ENCODE peak calls at places on chromosomes 13 and 19, in nine cellular contexts. N, Q, I, M, T, A, F, X and J are unnamed samples.

GRCh38 chr13:110976785-110977184 is 61.9 kb upstream of the ANKRD10 start:
- DNase-seq in N (no peak), Q (no peak), I (no peak), M (no peak), T (no peak), A (no peak), F (no peak), X (no peak), J (no peak)

GRCh38 chr19:44553478-44554171 is 24.1 kb upstream of the CEACAM20 start:
- DNase-seq in N (no peak), Q (peak), I (peak), M (no peak), T (no peak), A (peak), F (no peak), X (no peak), J (no peak)

GRCh38 chr19:53328967-53329366 is 4.6 kb upstream of the ZNF845 start:
- DNase-seq in N (no peak), Q (peak), I (peak), M (no peak), T (peak), A (peak), F (peak), X (peak), J (peak)

GRCh38 chr13:86633346-86633745 is 834.1 kb upstream of the SLITRK6 start:
- DNase-seq in N (no peak), Q (no peak), I (no peak), M (no peak), T (no peak), A (no peak), F (no peak), X (no peak), J (no peak)

GRCh38 chr19:30148039-30148438 is 206.0 kb downstream of the URI1 start:
- DNase-seq in N (no peak), Q (no peak), I (no peak), M (no peak), T (no peak), A (no peak), F (no peak), X (no peak), J (no peak)

GRCh38 chr13:41919741-41920487 is 41.0 kb downstream of the VWA8 start:
- DNase-seq in N (no peak), Q (no peak), I (no peak), M (no peak), T (no peak), A (no peak), F (no peak), X (no peak), J (no peak)

GRCh38 chr13:20462533-20462915 is 63.1 kb downstream of the CRYL1 start:
- DNase-seq in N (no peak), Q (no peak), I (no peak), M (no peak), T (no peak), A (no peak), F (peak), X (no peak), J (no peak)

GRCh38 chr19:9847087-9847671 is 12.1 kb downstream of the PIN1 start:
- DNase-seq in N (peak), Q (peak), I (peak), M (peak), T (peak), A (peak), F (peak), X (peak), J (no peak)

GRCh38 chr13:77853701-77854100 is 64.9 kb downstream of the EDNRB start:
- DNase-seq in N (no peak), Q (no peak), I (no peak), M (no peak), T (no peak), A (no peak), F (peak), X (no peak), J (no peak)

GRCh38 chr13:112073245-112074138 is 6.5 kb downstream of the SOX1 start:
- DNase-seq in N (no peak), Q (no peak), I (no peak), M (no peak), T (no peak), A (no peak), F (peak), X (no peak), J (no peak)

GRCh38 chr19:12647490-12648071 is 19.0 kb downstream of the MAN2B1 start:
- DNase-seq in N (no peak), Q (peak), I (peak), M (no peak), T (peak), A (peak), F (peak), X (peak), J (peak)

GRCh38 chr13:99548448-99548847 is 47.2 kb downstream of the TM9SF2 start:
- DNase-seq in N (no peak), Q (no peak), I (no peak), M (no peak), T (no peak), A (no peak), F (no peak), X (no peak), J (no peak)

GRCh38 chr13:97119899-97120745 is 102.0 kb upstream of the MBNL2 start:
- DNase-seq in N (no peak), Q (no peak), I (no peak), M (no peak), T (no peak), A (peak), F (no peak), X (no peak), J (no peak)

GRCh38 chr13:72662548-72662947 is 64.9 kb downstream of the MZT1 start:
- DNase-seq in N (no peak), Q (no peak), I (no peak), M (no peak), T (no peak), A (no peak), F (no peak), X (no peak), J (no peak)